ENCODE peak calls at places on chromosomes 13 and 19, in seven cellular contexts. A, C, B, O, J, T and V are unnamed samples.

GRCh38 chr19:56271096-56271495 is 1.5 kb upstream of the EDDM13 start:
- DNase-seq in A (no peak), C (no peak), B (no peak), O (no peak), J (no peak), T (no peak), V (no peak)

GRCh38 chr13:85693889-85694511 is 105.2 kb downstream of the SLITRK6 start:
- DNase-seq in A (no peak), C (no peak), B (no peak), O (peak; percentile 46), J (peak; percentile 44), T (no peak), V (no peak)

GRCh38 chr19:18159810-18160209 is 6.8 kb downstream of the PIK3R2 start:
- DNase-seq in A (no peak), C (no peak), B (no peak), O (no peak), J (no peak), T (no peak), V (no peak)

GRCh38 chr19:10228393-10228792 is 2.7 kb downstream of the S1PR2 start:
- DNase-seq in A (no peak), C (no peak), B (no peak), O (no peak), J (no peak), T (no peak), V (no peak)

GRCh38 chr19:57406516-57407123 is 4.3 kb upstream of the ZNF17 start:
- DNase-seq in A (peak; percentile 47), C (peak; percentile 24), B (peak; percentile 69), O (peak; percentile 70), J (peak; percentile 45), T (no peak), V (peak; percentile 73)

GRCh38 chr13:39779337-39780270 is 124.1 kb downstream of the COG6 start:
- DNase-seq in A (peak; percentile 31), C (no peak), B (no peak), O (no peak), J (peak; percentile 36), T (no peak), V (peak; percentile 59)

GRCh38 chr19:11111771-11112144 is 22.5 kb downstream of the LDLR start:
- DNase-seq in A (no peak), C (no peak), B (no peak), O (no peak), J (no peak), T (no peak), V (no peak)

GRCh38 chr19:56869886-56870285 is 29.4 kb upstream of the PEG3 start:
- DNase-seq in A (no peak), C (no peak), B (no peak), O (no peak), J (no peak), T (no peak), V (no peak)

GRCh38 chr13:114282143-114282685 is 813 bp downstream of the UPF3A start:
- DNase-seq in A (peak; percentile 83), C (no peak), B (no peak), O (peak; percentile 39), J (peak; percentile 65), T (peak; percentile 29), V (no peak)

GRCh38 chr13:46327256-46327655 is 59.8 kb downstream of the RUBCNL start:
- DNase-seq in A (no peak), C (no peak), B (no peak), O (no peak), J (no peak), T (no peak), V (no peak)

GRCh38 chr13:111317571-111318360 is 2.7 kb upstream of the TEX29 start:
- DNase-seq in A (no peak), C (no peak), B (no peak), O (no peak), J (no peak), T (no peak), V (no peak)

GRCh38 chr19:30696514-30696913 is 324.3 kb downstream of the ZNF536 start:
- DNase-seq in A (no peak), C (no peak), B (no peak), O (peak; percentile 67), J (peak; percentile 9), T (no peak), V (no peak)

GRCh38 chr13:19587635-19588300 is 26.4 kb upstream of the TPTE2 start:
- DNase-seq in A (peak; percentile 51), C (no peak), B (no peak), O (peak; percentile 80), J (peak; percentile 52), T (no peak), V (peak; percentile 39)

GRCh38 chr19:54937926-54938325 is 9.4 kb downstream of the NLRP7 start:
- DNase-seq in A (no peak), C (no peak), B (no peak), O (no peak), J (no peak), T (no peak), V (no peak)

GRCh38 chr19:40150170-40150569 is 41.1 kb upstream of the MAP3K10 start:
- DNase-seq in A (no peak), C (no peak), B (no peak), O (no peak), J (peak; percentile 15), T (no peak), V (no peak)

GRCh38 chr19:55690769-55691545 is 15.9 kb downstream of the EPN1 start:
- DNase-seq in A (no peak), C (no peak), B (no peak), O (no peak), J (no peak), T (no peak), V (no peak)

GRCh38 chr13:43905435-43906031 is 25.8 kb downstream of the LACC1 start:
- DNase-seq in A (peak; percentile 68), C (no peak), B (peak; percentile 9), O (peak; percentile 76), J (peak; percentile 77), T (peak; percentile 26), V (peak; percentile 51)

GRCh38 chr19:4744451-4745170 is 21.0 kb upstream of the DPP9 start:
- DNase-seq in A (peak; percentile 51), C (peak; percentile 57), B (no peak), O (peak; percentile 64), J (peak; percentile 95), T (peak; percentile 39), V (no peak)

GRCh38 chr13:109700176-109700575 is 86.2 kb downstream of the IRS2 start:
- DNase-seq in A (peak; percentile 71), C (peak; percentile 45), B (peak; percentile 74), O (peak; percentile 97), J (peak; percentile 24), T (peak; percentile 75), V (no peak)

GRCh38 chr13:113121183-113121927 is 1.2 kb upstream of the F10 start:
- DNase-seq in A (no peak), C (no peak), B (no peak), O (no peak), J (no peak), T (no peak), V (no peak)

GRCh38 chr13:105346141-105346766 is 1189.2 kb downstream of the EFNB2 start:
- DNase-seq in A (peak; percentile 20), C (no peak), B (peak; percentile 23), O (no peak), J (peak; percentile 90), T (no peak), V (no peak)

GRCh38 chr13:47480121-47480520 is 521.0 kb downstream of the SUCLA2 start:
- DNase-seq in A (no peak), C (no peak), B (no peak), O (no peak), J (peak; percentile 96), T (no peak), V (no peak)

GRCh38 chr13:40981361-40981760 is 37.8 kb downstream of the ELF1 start:
- DNase-seq in A (peak; percentile 77), C (no peak), B (no peak), O (peak; percentile 66), J (no peak), T (no peak), V (no peak)

GRCh38 chr13:40982772-40983171 is 36.3 kb downstream of the ELF1 start:
- DNase-seq in A (peak; percentile 95), C (no peak), B (no peak), O (peak; percentile 93), J (peak; percentile 52), T (peak; percentile 54), V (peak; percentile 83)

GRCh38 chr13:40981949-40982348 is 37.2 kb downstream of the ELF1 start:
- DNase-seq in A (peak; percentile 53), C (no peak), B (no peak), O (peak; percentile 32), J (no peak), T (no peak), V (no peak)

GRCh38 chr13:40979232-40979631 is 39.9 kb downstream of the ELF1 start:
- DNase-seq in A (peak; percentile 13), C (no peak), B (no peak), O (no peak), J (no peak), T (no peak), V (no peak)

GRCh38 chr13:40980466-40980865 is 38.6 kb downstream of the ELF1 start:
- DNase-seq in A (peak; percentile 46), C (no peak), B (no peak), O (no peak), J (no peak), T (no peak), V (peak; percentile 58)
- H3K27ac ChIP-seq in A (peak overlapping the region; percentile 99), C (no peak overlapping the region), B (no peak overlapping the region), O (peak overlapping the region; percentile 93), J (no peak overlapping the region), T (peak overlapping the region; percentile 10), V (peak overlapping the region; percentile 82)

GRCh38 chr19:38213911-38214625 is 10.0 kb downstream of the DPF1 start:
- DNase-seq in A (no peak), C (no peak), B (peak; percentile 72), O (no peak), J (peak; percentile 61), T (no peak), V (peak; percentile 59)
- H3K27me3 ChIP-seq in A (peaks cover 21% of the 10 kb centered on the region), C (peaks cover 4% of the 10 kb centered on the region), B (no peaks in the 10 kb centered on the region), O (peaks cover 7% of the 10 kb centered on the region), J (no peaks in the 10 kb centered on the region), T (peaks cover 57% of the 10 kb centered on the region), V (peaks cover 11% of the 10 kb centered on the region)

GRCh38 chr13:99436686-99437416 is 64.4 kb upstream of the TM9SF2 start:
- DNase-seq in A (peak; percentile 84), C (peak; percentile 64), B (peak; percentile 75), O (peak; percentile 91), J (peak; percentile 83), T (peak; percentile 78), V (peak; percentile 95)
- H3K4me1 ChIP-seq in A (peaks cover 9% of the 10 kb centered on the region), C (no peaks in the 10 kb centered on the region), B (peaks cover 43% of the 10 kb centered on the region), O (no peaks in the 10 kb centered on the region), J (peaks cover 3% of the 10 kb centered on the region), T (peaks cover 15% of the 10 kb centered on the region), V (peaks cover 57% of the 10 kb centered on the region)

DNA sequence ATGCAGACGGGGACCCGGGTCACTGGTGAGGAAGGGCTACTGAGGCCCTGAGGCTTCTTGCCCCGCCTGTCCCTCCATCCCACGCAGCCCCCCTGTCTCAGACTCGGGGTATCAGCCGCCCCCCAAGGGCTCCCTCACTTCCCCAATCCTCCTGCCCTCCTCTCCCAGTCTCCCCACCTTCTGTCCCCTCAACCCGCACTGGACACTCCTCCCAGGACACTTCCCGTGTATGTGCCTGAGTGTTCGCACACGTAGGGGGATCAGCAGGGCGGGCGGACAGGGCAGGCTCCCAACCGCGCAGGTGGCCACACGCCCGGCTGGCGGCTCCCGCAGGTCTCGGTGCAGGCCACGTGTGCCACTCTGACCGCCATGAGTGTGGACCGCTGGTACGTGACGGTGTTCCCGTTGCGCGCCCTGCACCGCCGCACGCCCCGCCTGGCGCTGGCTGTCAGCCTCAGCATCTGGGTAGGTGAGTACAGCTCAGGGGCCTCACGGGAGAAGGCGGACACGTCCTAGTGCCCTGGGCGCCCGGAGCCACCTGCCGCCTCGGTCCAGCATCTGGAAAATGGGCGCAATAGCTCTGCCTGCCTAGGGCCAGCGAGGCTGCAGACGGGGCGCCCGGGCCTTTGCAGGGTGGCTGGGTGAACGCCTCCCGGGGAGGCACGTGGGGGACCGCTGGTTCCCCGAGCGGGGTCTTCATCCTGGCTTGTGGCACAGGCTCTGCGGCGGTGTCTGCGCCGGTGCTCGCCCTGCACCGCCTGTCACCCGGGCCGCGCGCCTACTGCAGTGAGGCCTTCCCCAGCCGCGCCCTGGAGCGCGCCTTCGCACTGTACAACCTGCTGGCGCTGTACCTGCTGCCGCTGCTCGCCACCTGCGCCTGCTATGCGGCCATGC is 2.3 kb downstream of the KISS1R start:
- DNase-seq in A (no peak), C (no peak), B (peak; percentile 58), O (peak; percentile 52), J (no peak), T (no peak), V (peak; percentile 64)
- H3K27ac ChIP-seq in A (no peak overlapping the region), C (no peak overlapping the region), B (no peak overlapping the region), O (no peak overlapping the region), J (no peak overlapping the region), T (no peak overlapping the region), V (peak overlapping the region; percentile 31)